ENCODE peak calls at places on chromosomes 6 and 20, in eight cellular contexts. S is RWPE1; H is CD8-positive, alpha-beta memory T cell; X is heart left ventricle; B is IMR-90; C is K562; A is hepatocyte; R is adrenal gland. N is an unnamed sample.

GRCh38 chr6:70398783-70399730 is 14.3 kb upstream of the FAM135A start:
- DNase-seq in S (peak; percentile 84), H (no peak), X (peak; percentile 14), B (peak; percentile 23), C (peak; percentile 24), A (peak; percentile 84), R (no peak), N (no peak)

GRCh38 chr6:84581494-84582259 is 182.7 kb downstream of the TBX18 start:
- DNase-seq in S (no peak), H (no peak), X (no peak), B (peak; percentile 73), C (no peak), A (no peak), R (no peak), N (no peak)

GRCh38 chr20:768426-768978 is at the start of gene SLC52A3:
- DNase-seq in S (peak; percentile 71), H (no peak), X (peak; percentile 69), B (no peak), C (peak; percentile 45), A (peak; percentile 58), R (no peak), N (no peak)

GRCh38 chr6:141677598-141678211 is 455.0 kb upstream of the GJE1 start:
- DNase-seq in S (peak; percentile 13), H (peak; percentile 21), X (no peak), B (peak; percentile 47), C (no peak), A (peak; percentile 63), R (no peak), N (no peak)

GRCh38 chr6:19731286-19731685 is 105.9 kb upstream of the ID4 start:
- DNase-seq in S (peak; percentile 63), H (no peak), X (no peak), B (peak; percentile 93), C (no peak), A (no peak), R (no peak), N (no peak)

GRCh38 chr6:41584205-41584604 is 38.0 kb downstream of the FOXP4 start:
- DNase-seq in S (no peak), H (no peak), X (no peak), B (no peak), C (no peak), A (no peak), R (no peak), N (no peak)

GRCh38 chr6:84882768-84883766 is 118.7 kb upstream of the TBX18 start:
- DNase-seq in S (no peak), H (no peak), X (no peak), B (no peak), C (no peak), A (no peak), R (no peak), N (no peak)

GRCh38 chr20:2521369-2522305 is 12.9 kb upstream of the ZNF343 start:
- DNase-seq in S (peak; percentile 42), H (peak; percentile 23), X (peak; percentile 32), B (peak; percentile 46), C (peak; percentile 29), A (peak; percentile 56), R (peak; percentile 35), N (peak; percentile 72)

GRCh38 chr6:79438015-79438414 is 99.2 kb downstream of the LCA5 start:
- DNase-seq in S (no peak), H (no peak), X (no peak), B (no peak), C (no peak), A (no peak), R (no peak), N (no peak)

GRCh38 chr20:17721802-17722486 is 22.2 kb downstream of the BANF2 start:
- DNase-seq in S (no peak), H (no peak), X (no peak), B (no peak), C (peak; percentile 29), A (peak; percentile 69), R (no peak), N (no peak)

GRCh38 chr6:107244742-107245470 is 129.6 kb upstream of the BEND3 start:
- DNase-seq in S (no peak), H (no peak), X (no peak), B (no peak), C (no peak), A (no peak), R (no peak), N (no peak)

GRCh38 chr6:107244082-107244741 is 128.9 kb upstream of the BEND3 start:
- DNase-seq in S (no peak), H (no peak), X (no peak), B (no peak), C (no peak), A (no peak), R (no peak), N (no peak)

GRCh38 chr6:107248147-107248546 is 132.8 kb upstream of the BEND3 start:
- DNase-seq in S (no peak), H (no peak), X (no peak), B (no peak), C (no peak), A (no peak), R (no peak), N (no peak)

GRCh38 chr6:107246249-107246971 is 131.1 kb upstream of the BEND3 start:
- DNase-seq in S (no peak), H (no peak), X (no peak), B (no peak), C (no peak), A (no peak), R (no peak), N (no peak)

DNA sequence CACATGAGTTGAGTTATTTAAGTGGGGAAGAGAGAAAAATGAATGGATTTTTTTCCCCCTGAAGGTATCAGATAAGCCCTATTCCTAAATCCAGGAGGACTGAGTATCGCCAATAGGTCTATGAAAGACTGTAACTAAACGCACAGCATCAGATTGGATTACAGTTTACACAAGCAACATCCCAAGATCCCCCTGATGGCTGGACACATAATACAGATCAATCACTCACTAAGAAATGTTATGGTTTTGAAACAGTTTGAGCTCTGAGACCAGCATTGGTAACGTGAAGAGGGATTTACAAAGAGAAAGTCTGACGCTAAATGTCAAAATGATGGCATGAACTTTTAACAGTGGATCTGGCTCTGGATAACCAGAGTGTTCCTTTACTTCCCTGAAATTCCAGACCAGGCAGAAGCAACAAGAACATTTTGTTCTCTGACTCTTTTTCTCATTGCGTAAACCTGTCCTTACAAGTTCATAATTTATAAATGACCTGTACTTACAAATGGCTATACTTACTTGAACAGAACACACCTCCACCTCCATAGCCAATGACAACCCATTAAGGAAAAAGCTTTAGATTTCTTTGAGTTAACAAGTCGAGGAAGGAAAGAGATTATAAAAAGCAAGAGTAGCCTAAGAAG is 131.8 kb upstream of the BEND3 start:
- DNase-seq in S (peak; percentile 36), H (no peak), X (no peak), B (no peak), C (no peak), A (peak; percentile 11), R (no peak), N (no peak)
- H3K27ac ChIP-seq in S (peak overlapping the region; percentile 97), H (no peak overlapping the region), X (no peak overlapping the region), B (no peak overlapping the region), C (no peak overlapping the region), A (peak overlapping the region; percentile 69), R (peak overlapping the region; percentile 56), N (no peak overlapping the region)

GRCh38 chr20:63679799-63680305 is 16.6 kb upstream of the TNFRSF6B start:
- DNase-seq in S (no peak), H (no peak), X (no peak), B (no peak), C (no peak), A (no peak), R (no peak), N (no peak)

GRCh38 chr20:63680857-63681608 is 15.4 kb upstream of the TNFRSF6B start:
- DNase-seq in S (no peak), H (no peak), X (no peak), B (no peak), C (no peak), A (no peak), R (no peak), N (no peak)

GRCh38 chr20:63681609-63682142 is 14.8 kb upstream of the TNFRSF6B start:
- DNase-seq in S (no peak), H (no peak), X (no peak), B (no peak), C (no peak), A (no peak), R (no peak), N (no peak)

GRCh38 chr20:63680427-63680826 is 16.0 kb upstream of the TNFRSF6B start:
- DNase-seq in S (no peak), H (no peak), X (no peak), B (no peak), C (no peak), A (no peak), R (no peak), N (no peak)

GRCh38 chr20:63682384-63683139 is 13.9 kb upstream of the TNFRSF6B start:
- DNase-seq in S (peak; percentile 99), H (no peak), X (peak; percentile 79), B (peak; percentile 98), C (no peak), A (peak; percentile 81), R (peak; percentile 74), N (no peak)
- H3K27ac ChIP-seq in S (peak overlapping the region; percentile 89), H (no peak overlapping the region), X (peak overlapping the region; percentile 76), B (peak overlapping the region; percentile 92), C (no peak overlapping the region), A (peak overlapping the region; percentile 69), R (no peak overlapping the region), N (peak overlapping the region; percentile 77)

GRCh38 chr6:9139762-9140161 is 704.4 kb upstream of the SLC35B3 start:
- DNase-seq in S (peak; percentile 48), H (no peak), X (no peak), B (peak; percentile 88), C (no peak), A (no peak), R (peak; percentile 68), N (no peak)
- H3K27ac ChIP-seq in S (peak overlapping the region; percentile 84), H (no peak overlapping the region), X (no peak overlapping the region), B (no peak overlapping the region), C (no peak overlapping the region), A (no peak overlapping the region), R (peak overlapping the region; percentile 77), N (no peak overlapping the region)

DNA sequence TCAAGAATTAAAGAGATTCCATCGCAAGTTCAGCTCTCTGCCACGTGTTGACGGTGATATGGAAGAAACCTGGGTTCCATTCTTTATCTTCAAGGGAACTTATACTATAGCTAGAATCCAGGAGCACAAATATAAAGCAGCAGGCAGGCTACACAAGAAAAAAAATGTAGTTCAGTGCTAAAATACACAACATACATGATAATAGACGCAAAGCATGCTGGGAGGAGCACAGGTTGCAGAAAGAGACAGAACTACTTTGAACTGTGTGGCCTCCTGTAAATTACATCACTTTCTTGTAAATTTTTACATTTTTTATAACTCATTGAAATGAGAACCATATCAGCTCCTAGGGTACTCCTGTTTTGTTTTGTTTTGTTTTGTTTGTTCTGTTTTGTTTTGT is 53.8 kb upstream of the RBM24 start:
- DNase-seq in S (no peak), H (no peak), X (no peak), B (no peak), C (no peak), A (no peak), R (no peak), N (no peak)
- H3K27ac ChIP-seq in S (no peak overlapping the region), H (no peak overlapping the region), X (no peak overlapping the region), B (no peak overlapping the region), C (no peak overlapping the region), A (no peak overlapping the region), R (no peak overlapping the region), N (no peak overlapping the region)

DNA sequence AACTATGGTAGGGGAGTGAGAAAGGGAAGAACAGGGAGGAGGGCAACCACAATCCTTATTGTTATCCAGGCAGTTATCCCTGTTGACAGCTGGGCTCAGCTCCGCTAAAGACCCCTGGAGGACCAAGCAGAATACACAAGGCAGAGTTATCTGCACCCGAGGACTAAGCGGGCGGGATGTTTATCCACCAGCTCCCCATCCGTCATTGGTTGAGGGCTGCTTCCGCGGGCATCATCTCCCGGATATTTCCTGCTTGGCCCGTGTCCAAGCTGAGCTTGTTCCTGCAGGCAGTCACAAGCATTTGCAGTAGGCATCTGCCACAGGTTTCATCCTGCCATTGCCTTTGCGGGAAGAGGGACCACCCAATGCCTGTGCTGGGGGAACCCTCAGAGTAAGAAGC is 102.1 kb downstream of the DLGAP4 start:
- DNase-seq in S (peak; percentile 98), H (no peak), X (no peak), B (peak; percentile 28), C (peak; percentile 23), A (peak; percentile 23), R (peak; percentile 43), N (no peak)
- H3K27ac ChIP-seq in S (peak overlapping the region; percentile 83), H (no peak overlapping the region), X (no peak overlapping the region), B (no peak overlapping the region), C (no peak overlapping the region), A (no peak overlapping the region), R (no peak overlapping the region), N (no peak overlapping the region)

N was measured in esophagus muscularis mucosa.